ENCODE peak calls at places on chromosomes 2 and 18, in ten cellular contexts. One of them, this sample, is unnamed.

GRCh38 chr2:26491563-26492167 is 13.7 kb upstream of the OTOF start:
- DNase-seq in GM12864: no peak
- DNase-seq in fibroblast of the aortic adventitia: no peak
- DNase-seq in astrocyte: peak; percentile 20
- DNase-seq in cardiac muscle cell: no peak
- DNase-seq in nephron progenitor cell: no peak
- DNase-seq in left ventricle myocardium inferior: no peak
- DNase-seq in osteocyte: no peak
- DNase-seq in B cell: no peak
- DNase-seq in K562: no peak
- DNase-seq in this sample: no peak

GRCh38 chr18:35045808-35046207 is 4.6 kb downstream of the MAPRE2 start:
- DNase-seq in K562: peak; percentile 55
- DNase-seq in B cell: no peak
- DNase-seq in nephron progenitor cell: no peak
- DNase-seq in osteocyte: no peak
- DNase-seq in astrocyte: no peak
- DNase-seq in GM12864: no peak
- DNase-seq in fibroblast of the aortic adventitia: no peak
- DNase-seq in cardiac muscle cell: peak; percentile 24
- DNase-seq in left ventricle myocardium inferior: no peak
- DNase-seq in this sample: no peak

GRCh38 chr2:158457826-158458616 is 1.3 kb downstream of the PKP4 start:
- DNase-seq in GM12864: no peak
- DNase-seq in fibroblast of the aortic adventitia: peak; percentile 47
- DNase-seq in cardiac muscle cell: peak; percentile 65
- DNase-seq in B cell: peak; percentile 52
- DNase-seq in left ventricle myocardium inferior: peak; percentile 72
- DNase-seq in K562: peak; percentile 74
- DNase-seq in astrocyte: peak; percentile 45
- DNase-seq in osteocyte: peak; percentile 89
- DNase-seq in nephron progenitor cell: peak; percentile 91
- DNase-seq in this sample: peak; percentile 58

GRCh38 chr2:240570531-240571313 is 2.4 kb downstream of the RNPEPL1 start:
- DNase-seq in K562: no peak
- DNase-seq in osteocyte: no peak
- DNase-seq in left ventricle myocardium inferior: peak; percentile 12
- DNase-seq in cardiac muscle cell: no peak
- DNase-seq in B cell: no peak
- DNase-seq in GM12864: no peak
- DNase-seq in fibroblast of the aortic adventitia: no peak
- DNase-seq in nephron progenitor cell: no peak
- DNase-seq in astrocyte: no peak
- DNase-seq in this sample: no peak

GRCh38 chr2:66827851-66828250 is 392.9 kb downstream of the MEIS1 start:
- DNase-seq in osteocyte: no peak
- DNase-seq in K562: no peak
- DNase-seq in nephron progenitor cell: no peak
- DNase-seq in cardiac muscle cell: no peak
- DNase-seq in fibroblast of the aortic adventitia: no peak
- DNase-seq in GM12864: no peak
- DNase-seq in left ventricle myocardium inferior: no peak
- DNase-seq in astrocyte: no peak
- DNase-seq in B cell: no peak
- DNase-seq in this sample: no peak

GRCh38 chr2:109209941-109210340 is 80.9 kb downstream of the SH3RF3 start:
- DNase-seq in left ventricle myocardium inferior: no peak
- DNase-seq in osteocyte: no peak
- DNase-seq in astrocyte: peak; percentile 40
- DNase-seq in nephron progenitor cell: no peak
- DNase-seq in B cell: no peak
- DNase-seq in K562: no peak
- DNase-seq in GM12864: no peak
- DNase-seq in cardiac muscle cell: no peak
- DNase-seq in fibroblast of the aortic adventitia: no peak
- DNase-seq in this sample: no peak

GRCh38 chr2:197108758-197109157 is 182.3 kb upstream of the PGAP1 start:
- DNase-seq in B cell: no peak
- DNase-seq in osteocyte: no peak
- DNase-seq in fibroblast of the aortic adventitia: peak; percentile 88
- DNase-seq in left ventricle myocardium inferior: peak; percentile 82
- DNase-seq in cardiac muscle cell: peak; percentile 87
- DNase-seq in nephron progenitor cell: peak; percentile 46
- DNase-seq in K562: no peak
- DNase-seq in GM12864: no peak
- DNase-seq in astrocyte: peak; percentile 82
- DNase-seq in this sample: no peak

GRCh38 chr18:62585274-62586147 is 62.7 kb downstream of the ZCCHC2 start:
- DNase-seq in nephron progenitor cell: no peak
- DNase-seq in fibroblast of the aortic adventitia: no peak
- DNase-seq in B cell: no peak
- DNase-seq in cardiac muscle cell: no peak
- DNase-seq in left ventricle myocardium inferior: no peak
- DNase-seq in K562: no peak
- DNase-seq in astrocyte: no peak
- DNase-seq in GM12864: no peak
- DNase-seq in osteocyte: no peak
- DNase-seq in this sample: no peak

GRCh38 chr2:75340560-75340959 is 141.2 kb upstream of the TACR1 start:
- DNase-seq in osteocyte: no peak
- DNase-seq in nephron progenitor cell: no peak
- DNase-seq in astrocyte: peak; percentile 65
- DNase-seq in cardiac muscle cell: no peak
- DNase-seq in GM12864: no peak
- DNase-seq in K562: no peak
- DNase-seq in B cell: no peak
- DNase-seq in fibroblast of the aortic adventitia: no peak
- DNase-seq in left ventricle myocardium inferior: no peak
- DNase-seq in this sample: no peak

GRCh38 chr2:192585418-192585817 is 390.7 kb upstream of the TMEFF2 start:
- DNase-seq in fibroblast of the aortic adventitia: no peak
- DNase-seq in cardiac muscle cell: no peak
- DNase-seq in K562: no peak
- DNase-seq in left ventricle myocardium inferior: no peak
- DNase-seq in nephron progenitor cell: no peak
- DNase-seq in osteocyte: no peak
- DNase-seq in GM12864: no peak
- DNase-seq in B cell: no peak
- DNase-seq in astrocyte: peak; percentile 12
- DNase-seq in this sample: no peak

GRCh38 chr2:229348135-229348534 is 77.0 kb upstream of the PID1 start:
- DNase-seq in nephron progenitor cell: no peak
- DNase-seq in fibroblast of the aortic adventitia: peak; percentile 58
- DNase-seq in left ventricle myocardium inferior: no peak
- DNase-seq in GM12864: no peak
- DNase-seq in B cell: no peak
- DNase-seq in cardiac muscle cell: peak; percentile 46
- DNase-seq in K562: no peak
- DNase-seq in astrocyte: peak; percentile 24
- DNase-seq in osteocyte: no peak
- DNase-seq in this sample: no peak

GRCh38 chr2:110157153-110157793 is 41.7 kb upstream of the MALL start:
- DNase-seq in nephron progenitor cell: peak; percentile 10
- DNase-seq in B cell: no peak
- DNase-seq in astrocyte: peak; percentile 52
- DNase-seq in fibroblast of the aortic adventitia: peak; percentile 89
- DNase-seq in cardiac muscle cell: peak; percentile 82
- DNase-seq in left ventricle myocardium inferior: no peak
- DNase-seq in K562: peak; percentile 27
- DNase-seq in osteocyte: no peak
- DNase-seq in GM12864: peak; percentile 15
- DNase-seq in this sample: peak; percentile 49

GRCh38 chr2:21033237-21034155 is 10.4 kb downstream of the APOB start:
- DNase-seq in osteocyte: no peak
- DNase-seq in astrocyte: no peak
- DNase-seq in cardiac muscle cell: no peak
- DNase-seq in nephron progenitor cell: no peak
- DNase-seq in K562: no peak
- DNase-seq in fibroblast of the aortic adventitia: no peak
- DNase-seq in left ventricle myocardium inferior: no peak
- DNase-seq in B cell: no peak
- DNase-seq in GM12864: no peak
- DNase-seq in this sample: no peak

GRCh38 chr2:18169121-18169786 is 290.8 kb downstream of the KCNS3 start:
- DNase-seq in fibroblast of the aortic adventitia: no peak
- DNase-seq in osteocyte: no peak
- DNase-seq in left ventricle myocardium inferior: no peak
- DNase-seq in cardiac muscle cell: peak; percentile 3
- DNase-seq in B cell: no peak
- DNase-seq in astrocyte: no peak
- DNase-seq in K562: no peak
- DNase-seq in GM12864: no peak
- DNase-seq in nephron progenitor cell: no peak
- DNase-seq in this sample: no peak

GRCh38 chr18:48545690-48546365 is 7.0 kb downstream of the CTIF start:
- DNase-seq in nephron progenitor cell: peak; percentile 46
- DNase-seq in astrocyte: peak; percentile 74
- DNase-seq in osteocyte: no peak
- DNase-seq in B cell: no peak
- DNase-seq in GM12864: no peak
- DNase-seq in K562: peak; percentile 73
- DNase-seq in left ventricle myocardium inferior: peak; percentile 61
- DNase-seq in fibroblast of the aortic adventitia: peak; percentile 79
- DNase-seq in cardiac muscle cell: peak; percentile 73
- DNase-seq in this sample: no peak

GRCh38 chr18:21894619-21895367 is 154.2 kb downstream of the MIB1 start:
- DNase-seq in left ventricle myocardium inferior: no peak
- DNase-seq in B cell: no peak
- DNase-seq in astrocyte: no peak
- DNase-seq in fibroblast of the aortic adventitia: peak; percentile 69
- DNase-seq in nephron progenitor cell: no peak
- DNase-seq in K562: no peak
- DNase-seq in osteocyte: no peak
- DNase-seq in GM12864: no peak
- DNase-seq in cardiac muscle cell: peak; percentile 73
- DNase-seq in this sample: no peak

GRCh38 chr2:197158591-197159550 is 151.7 kb downstream of the ANKRD44 start:
- DNase-seq in B cell: no peak
- DNase-seq in GM12864: no peak
- DNase-seq in cardiac muscle cell: no peak
- DNase-seq in K562: no peak
- DNase-seq in left ventricle myocardium inferior: no peak
- DNase-seq in astrocyte: no peak
- DNase-seq in nephron progenitor cell: no peak
- DNase-seq in fibroblast of the aortic adventitia: no peak
- DNase-seq in osteocyte: no peak
- DNase-seq in this sample: no peak

GRCh38 chr18:64720781-64721464 is 572.0 kb upstream of the LINC00305 start:
- DNase-seq in GM12864: no peak
- DNase-seq in astrocyte: no peak
- DNase-seq in cardiac muscle cell: no peak
- DNase-seq in nephron progenitor cell: peak; percentile 15
- DNase-seq in osteocyte: no peak
- DNase-seq in fibroblast of the aortic adventitia: no peak
- DNase-seq in left ventricle myocardium inferior: no peak
- DNase-seq in B cell: no peak
- DNase-seq in K562: no peak
- DNase-seq in this sample: no peak

GRCh38 chr2:33134086-33134763 is 187.5 kb downstream of the LTBP1 start:
- DNase-seq in osteocyte: peak; percentile 84
- DNase-seq in astrocyte: peak; percentile 100
- DNase-seq in nephron progenitor cell: no peak
- DNase-seq in B cell: no peak
- DNase-seq in cardiac muscle cell: peak; percentile 97
- DNase-seq in GM12864: no peak
- DNase-seq in fibroblast of the aortic adventitia: peak; percentile 99
- DNase-seq in left ventricle myocardium inferior: peak; percentile 51
- DNase-seq in K562: peak; percentile 11
- DNase-seq in this sample: no peak

GRCh38 chr2:154256136-154256535 is 384.4 kb downstream of the GALNT13 start:
- DNase-seq in osteocyte: no peak
- DNase-seq in GM12864: no peak
- DNase-seq in nephron progenitor cell: no peak
- DNase-seq in cardiac muscle cell: no peak
- DNase-seq in K562: no peak
- DNase-seq in astrocyte: no peak
- DNase-seq in B cell: no peak
- DNase-seq in left ventricle myocardium inferior: no peak
- DNase-seq in fibroblast of the aortic adventitia: no peak
- DNase-seq in this sample: no peak
- TF ChIP-seq CTCF in osteocyte: no peak
- TF ChIP-seq CTCF in GM12864: no peak
- TF ChIP-seq CTCF in nephron progenitor cell: no peak
- TF ChIP-seq CTCF in cardiac muscle cell: no peak
- TF ChIP-seq CTCF in K562: no peak
- TF ChIP-seq CTCF in astrocyte: no peak
- TF ChIP-seq CTCF in B cell: no peak
- TF ChIP-seq CTCF in left ventricle myocardium inferior: no peak
- TF ChIP-seq CTCF in fibroblast of the aortic adventitia: no peak
- TF ChIP-seq CTCF in this sample: no peak

DNA sequence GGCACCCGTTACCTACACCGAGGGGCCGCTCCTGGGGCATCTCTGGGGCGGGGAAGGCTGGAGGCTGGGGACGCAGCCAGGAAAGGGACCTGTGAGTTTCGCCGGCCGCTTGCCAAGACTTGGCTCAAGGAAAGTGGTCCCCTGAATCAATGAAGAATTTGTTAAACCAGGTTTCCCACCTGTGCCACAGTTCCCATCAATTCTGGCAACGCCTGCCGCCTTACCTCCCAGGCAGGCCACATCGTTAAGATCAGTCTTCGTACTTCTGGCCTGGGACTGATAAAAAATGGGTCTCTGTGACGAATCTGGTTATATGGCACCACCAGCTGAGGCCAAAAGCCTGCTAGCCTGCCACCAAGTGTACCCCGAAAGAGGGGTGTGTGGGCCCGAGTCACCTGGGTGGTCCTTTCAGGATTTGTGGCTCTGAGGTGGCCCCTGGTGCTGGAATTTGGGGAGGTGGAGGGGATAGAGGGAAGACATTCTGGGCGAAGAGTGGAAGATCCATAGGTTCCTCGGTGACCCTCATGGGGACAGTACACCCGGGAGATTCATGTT is 789 bp upstream of the TGFA start:
- DNase-seq in fibroblast of the aortic adventitia: no peak
- DNase-seq in osteocyte: no peak
- DNase-seq in cardiac muscle cell: no peak
- DNase-seq in astrocyte: no peak
- DNase-seq in K562: no peak
- DNase-seq in GM12864: no peak
- DNase-seq in B cell: no peak
- DNase-seq in nephron progenitor cell: no peak
- DNase-seq in left ventricle myocardium inferior: no peak
- DNase-seq in this sample: no peak
- TF ChIP-seq CTCF in fibroblast of the aortic adventitia: no peak
- TF ChIP-seq CTCF in osteocyte: peak; percentile 38
- TF ChIP-seq CTCF in cardiac muscle cell: no peak
- TF ChIP-seq CTCF in astrocyte: no peak
- TF ChIP-seq CTCF in K562: no peak
- TF ChIP-seq CTCF in GM12864: no peak
- TF ChIP-seq CTCF in B cell: peak; percentile 42
- TF ChIP-seq CTCF in nephron progenitor cell: peak; percentile 25
- TF ChIP-seq CTCF in left ventricle myocardium inferior: peak; percentile 38
- TF ChIP-seq CTCF in this sample: no peak

GRCh38 chr2:43345872-43346271 is 119.5 kb upstream of the ZFP36L2 start:
- DNase-seq in cardiac muscle cell: no peak
- DNase-seq in osteocyte: no peak
- DNase-seq in fibroblast of the aortic adventitia: no peak
- DNase-seq in nephron progenitor cell: no peak
- DNase-seq in left ventricle myocardium inferior: no peak
- DNase-seq in GM12864: no peak
- DNase-seq in B cell: no peak
- DNase-seq in K562: no peak
- DNase-seq in astrocyte: no peak
- DNase-seq in this sample: no peak
- TF ChIP-seq CTCF in cardiac muscle cell: no peak
- TF ChIP-seq CTCF in osteocyte: no peak
- TF ChIP-seq CTCF in fibroblast of the aortic adventitia: no peak
- TF ChIP-seq CTCF in nephron progenitor cell: no peak
- TF ChIP-seq CTCF in left ventricle myocardium inferior: no peak
- TF ChIP-seq CTCF in GM12864: no peak
- TF ChIP-seq CTCF in B cell: no peak
- TF ChIP-seq CTCF in K562: no peak
- TF ChIP-seq CTCF in astrocyte: no peak
- TF ChIP-seq CTCF in this sample: no peak

GRCh38 chr2:74080346-74080745 is 67.4 kb downstream of the BOLA3 start:
- DNase-seq in left ventricle myocardium inferior: no peak
- DNase-seq in B cell: no peak
- DNase-seq in astrocyte: no peak
- DNase-seq in fibroblast of the aortic adventitia: peak; percentile 11
- DNase-seq in GM12864: no peak
- DNase-seq in K562: peak; percentile 32
- DNase-seq in nephron progenitor cell: no peak
- DNase-seq in cardiac muscle cell: peak; percentile 11
- DNase-seq in osteocyte: peak; percentile 62
- DNase-seq in this sample: peak; percentile 58
- TF ChIP-seq CTCF in left ventricle myocardium inferior: no peak
- TF ChIP-seq CTCF in B cell: peak; percentile 19
- TF ChIP-seq CTCF in astrocyte: no peak
- TF ChIP-seq CTCF in fibroblast of the aortic adventitia: peak; percentile 17
- TF ChIP-seq CTCF in GM12864: peak; percentile 22
- TF ChIP-seq CTCF in K562: peak; percentile 60
- TF ChIP-seq CTCF in nephron progenitor cell: no peak
- TF ChIP-seq CTCF in cardiac muscle cell: peak; percentile 15
- TF ChIP-seq CTCF in osteocyte: no peak
- TF ChIP-seq CTCF in this sample: peak; percentile 34